ENCODE peak calls at places on chromosomes 16 and 17, in five cellular contexts. S is activated effector memory CD4-positive, alpha-beta T cell treated with Interleukin-2 at 50 U/mL for 16 hours; U is memory B cell; Q is RWPE2; F is fibroblast of the aortic adventitia. X is an unnamed sample.

GRCh38 chr17:40915721-40916256 is 21.7 kb downstream of the KRT23 start:
- DNase-seq in S (no peak), U (no peak), Q (no peak), F (peak), X (no peak)

GRCh38 chr16:84467709-84468108 is 36.8 kb downstream of the MEAK7 start:
- DNase-seq in S (no peak), U (no peak), Q (no peak), F (no peak), X (no peak)

GRCh38 chr17:15660077-15660476 is 24.0 kb downstream of the TRIM16 start:
- DNase-seq in S (no peak), U (no peak), Q (no peak), F (no peak), X (no peak)

GRCh38 chr16:2526135-2526534 is 5.1 kb downstream of the CEMP1 start:
- DNase-seq in S (no peak), U (no peak), Q (no peak), F (no peak), X (no peak)

GRCh38 chr17:35903451-35903850 is 23.3 kb upstream of the CCL5 start:
- DNase-seq in S (no peak), U (no peak), Q (no peak), F (no peak), X (no peak)

GRCh38 chr17:59558953-59559352 is 6.5 kb upstream of the DHX40 start:
- DNase-seq in S (no peak), U (no peak), Q (no peak), F (peak), X (no peak)

GRCh38 chr17:45110676-45111611 is 21.4 kb downstream of the PLCD3 start:
- DNase-seq in S (no peak), U (no peak), Q (no peak), F (peak), X (no peak)

GRCh38 chr17:19652595-19652994 is 4.0 kb downstream of the ALDH3A2 start:
- DNase-seq in S (no peak), U (no peak), Q (no peak), F (peak), X (no peak)

GRCh38 chr17:27485125-27485524 is 28.9 kb downstream of the KSR1 start:
- DNase-seq in S (no peak), U (no peak), Q (no peak), F (no peak), X (no peak)

GRCh38 chr17:61644800-61645774 is 54.1 kb upstream of the NACA2 start:
- DNase-seq in S (no peak), U (no peak), Q (no peak), F (no peak), X (no peak)

GRCh38 chr17:8563981-8564602 is 66.4 kb downstream of the MYH10 start:
- DNase-seq in S (no peak), U (no peak), Q (no peak), F (peak), X (no peak)